ENCODE peak calls at places on chromosomes 13 and 19, in five cellular contexts. M is tibial nerve, G is adrenal gland, V is lower leg skin, N is IMR-90. B is an unnamed sample.

GRCh38 chr13:99863789-99864626 is 107.6 kb downstream of the ZIC5 start:
- DNase-seq in N (no peak), M (no peak), V (no peak), G (no peak), B (no peak)

GRCh38 chr19:2422951-2423880 is 4.2 kb downstream of the TIMM13 start:
- DNase-seq in N (no peak), G (peak; percentile 80), V (no peak), M (no peak), B (no peak)

GRCh38 chr13:28636677-28637317 is 22.1 kb upstream of the POMP start:
- DNase-seq in N (peak; percentile 89), G (peak; percentile 80), M (no peak), V (peak; percentile 31), B (peak; percentile 82)

GRCh38 chr19:18281082-18282020 is at the start of gene JUND:
- DNase-seq in N (peak; percentile 98), G (peak; percentile 99), M (peak; percentile 98), V (peak; percentile 96), B (peak; percentile 97)

GRCh38 chr19:2250765-2251576 is 1.8 kb downstream of the AMH start:
- DNase-seq in N (no peak), V (no peak), M (no peak), G (no peak), B (no peak)

GRCh38 chr13:50085063-50085462 is 69.8 kb downstream of the KCNRG start:
- DNase-seq in M (no peak), V (no peak), G (no peak), N (peak; percentile 47), B (peak; percentile 69)

GRCh38 chr19:46385636-46386035 is 27.7 kb downstream of the CCDC8 start:
- DNase-seq in V (no peak), M (no peak), G (no peak), N (no peak), B (peak; percentile 48)

GRCh38 chr13:111267205-111267604 is 53.2 kb upstream of the TEX29 start:
- DNase-seq in V (no peak), G (no peak), M (no peak), N (no peak), B (no peak)

GRCh38 chr13:99191900-99192399 is 8.7 kb upstream of the UBAC2 start:
- DNase-seq in V (peak; percentile 66), G (no peak), M (no peak), N (peak; percentile 74), B (no peak)

GRCh38 chr13:97122381-97122996 is 99.6 kb upstream of the MBNL2 start:
- DNase-seq in G (no peak), V (no peak), M (no peak), N (peak; percentile 73), B (no peak)

GRCh38 chr13:100280681-100281080 is 191.8 kb downstream of the PCCA start:
- DNase-seq in V (no peak), N (peak; percentile 14), G (no peak), M (no peak), B (no peak)

GRCh38 chr13:67841071-67841470 is 610.9 kb upstream of the PCDH9 start:
- DNase-seq in N (no peak), M (no peak), G (no peak), V (no peak), B (peak; percentile 23)

GRCh38 chr19:2627319-2627829 is 75.1 kb downstream of the GNG7 start:
- DNase-seq in V (peak; percentile 93), G (peak; percentile 96), N (peak; percentile 99), M (peak; percentile 41), B (peak; percentile 68)

GRCh38 chr19:19334063-19334988 is 13.7 kb downstream of the MAU2 start:
- DNase-seq in N (no peak), M (no peak), V (no peak), G (no peak), B (no peak)

GRCh38 chr19:18278521-18279265 is 2.7 kb downstream of the JUND start:
- DNase-seq in G (no peak), N (no peak), V (no peak), M (no peak), B (peak; percentile 45)

GRCh38 chr19:10961763-10962536 is 1.1 kb downstream of the SMARCA4 start:
- DNase-seq in V (no peak), N (peak; percentile 12), M (no peak), G (no peak), B (peak; percentile 46)

GRCh38 chr19:10961073-10961762 is 388 bp downstream of the SMARCA4 start:
- DNase-seq in G (peak; percentile 66), N (no peak), M (peak; percentile 26), V (no peak), B (peak; percentile 60)

GRCh38 chr19:10963865-10964264 is 3.0 kb downstream of the SMARCA4 start:
- DNase-seq in V (no peak), N (no peak), M (no peak), G (no peak), B (no peak)

GRCh38 chr19:10962863-10963262 is 2.0 kb downstream of the SMARCA4 start:
- DNase-seq in V (no peak), N (no peak), M (no peak), G (no peak), B (no peak)

GRCh38 chr19:10960314-10961072 is at the start of gene SMARCA4:
- DNase-seq in V (peak; percentile 94), N (peak; percentile 96), M (peak; percentile 92), G (peak; percentile 98), B (peak; percentile 95)
- TF ChIP-seq POLR2A in V (peak; percentile 70), N (peak; percentile 89), M (peak; percentile 78), G (peak; percentile 98), B (peak; percentile 95)

GRCh38 chr19:5996102-5996501 is 18.2 kb upstream of the RANBP3 start:
- DNase-seq in G (no peak), V (no peak), M (no peak), N (no peak), B (no peak)

GRCh38 chr19:5999693-6000092 is 21.8 kb upstream of the RANBP3 start:
- DNase-seq in N (no peak), G (no peak), V (no peak), M (no peak), B (no peak)

GRCh38 chr19:5995606-5996005 is 17.7 kb upstream of the RANBP3 start:
- DNase-seq in V (no peak), G (no peak), M (no peak), N (no peak), B (no peak)

GRCh38 chr19:5996598-5997320 is 18.8 kb upstream of the RANBP3 start:
- DNase-seq in G (no peak), V (no peak), M (no peak), N (no peak), B (no peak)

DNA sequence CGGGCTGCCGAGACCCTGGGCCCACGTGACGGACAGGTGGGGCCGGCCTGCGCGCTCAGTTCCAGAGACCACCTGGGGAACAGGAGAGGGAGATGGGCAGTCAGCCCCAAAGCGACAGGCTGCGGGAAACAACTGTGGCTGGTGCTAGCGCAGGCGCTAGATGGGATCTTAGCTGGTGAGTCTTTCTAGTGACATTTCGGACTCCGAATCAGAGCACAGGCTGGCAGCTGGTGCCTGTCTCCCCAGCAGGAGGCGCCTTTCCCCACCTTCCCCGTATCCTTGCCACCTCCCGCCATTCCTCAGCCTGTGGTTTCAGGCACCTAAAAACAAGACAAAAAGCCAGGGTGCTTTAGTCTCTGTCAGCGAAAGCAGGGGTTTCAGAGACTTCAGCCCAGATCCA is 19.4 kb upstream of the RANBP3 start:
- DNase-seq in G (no peak), V (no peak), M (no peak), N (no peak), B (no peak)
- TF ChIP-seq CTCF in G (no peak), V (no peak), M (no peak), N (no peak), B (no peak)

GRCh38 chr19:11763611-11764010 is 3.2 kb upstream of the ZNF441 start:
- DNase-seq in N (no peak), V (no peak), M (no peak), G (no peak), B (no peak)

GRCh38 chr19:11767633-11768133 is 883 bp downstream of the ZNF441 start:
- DNase-seq in V (peak; percentile 18), N (peak; percentile 37), M (no peak), G (peak; percentile 68), B (peak; percentile 53)

GRCh38 chr19:11769995-11770394 is 3.2 kb downstream of the ZNF441 start:
- DNase-seq in V (no peak), G (no peak), M (no peak), N (no peak), B (peak; percentile 30)

GRCh38 chr19:11763117-11763516 is 3.7 kb upstream of the ZNF441 start:
- DNase-seq in V (no peak), N (no peak), M (no peak), G (no peak), B (no peak)

DNA sequence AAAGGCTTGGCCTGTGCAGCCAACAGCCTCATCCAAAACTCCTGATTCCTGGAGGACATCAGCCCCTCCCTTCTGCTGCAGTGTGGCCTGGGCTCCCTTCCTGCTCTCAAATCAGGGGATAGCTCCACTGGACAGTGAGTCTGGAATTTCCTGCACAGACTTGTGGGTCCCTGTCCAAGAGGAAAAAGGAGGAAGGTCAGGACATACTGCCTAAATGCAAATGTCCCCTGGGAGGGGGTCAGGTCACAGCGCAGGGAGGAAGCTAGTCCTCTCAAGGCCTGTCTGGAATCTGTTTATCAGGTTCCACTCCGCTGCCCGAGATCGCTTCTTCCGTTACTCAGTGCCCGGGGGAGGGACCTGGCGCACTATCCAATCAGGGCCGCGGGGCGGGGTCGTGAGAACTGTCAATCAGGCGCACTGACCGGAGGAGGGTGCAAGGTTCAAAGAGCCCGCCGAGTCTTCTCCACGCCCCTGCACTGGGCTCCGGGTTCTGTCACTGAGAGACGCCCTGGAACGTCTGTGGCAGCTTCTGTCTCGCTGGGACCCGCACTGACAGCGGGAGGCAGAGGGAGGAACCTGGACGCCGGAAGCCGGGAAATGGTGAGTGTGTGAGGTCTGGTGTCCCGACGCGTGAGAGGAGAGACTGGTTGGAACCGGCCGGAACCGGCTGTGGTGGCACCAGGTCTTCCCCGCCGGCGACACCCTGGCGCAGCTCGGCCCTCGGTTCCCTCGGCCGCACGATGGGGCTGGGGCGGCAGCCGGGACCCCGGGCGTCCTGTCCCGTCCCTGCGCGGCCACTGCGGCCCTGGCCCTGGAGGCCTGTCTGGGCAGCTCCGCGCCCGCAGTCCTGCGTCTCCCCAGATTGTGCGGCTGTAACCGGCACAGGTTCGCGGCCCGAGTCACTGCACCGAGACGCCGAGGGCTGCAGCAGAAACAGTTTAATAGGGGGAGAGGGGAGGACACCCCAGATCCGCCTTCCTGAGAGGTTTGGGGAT is at the start of gene ZNF441:
- DNase-seq in V (peak; percentile 98), M (peak; percentile 99), G (peak; percentile 99), N (peak; percentile 89), B (peak; percentile 96)
- TF ChIP-seq POLR2A in V (no peak), M (peak; percentile 38), G (peak; percentile 90), N (peak; percentile 53), B (peak; percentile 66)

DNA sequence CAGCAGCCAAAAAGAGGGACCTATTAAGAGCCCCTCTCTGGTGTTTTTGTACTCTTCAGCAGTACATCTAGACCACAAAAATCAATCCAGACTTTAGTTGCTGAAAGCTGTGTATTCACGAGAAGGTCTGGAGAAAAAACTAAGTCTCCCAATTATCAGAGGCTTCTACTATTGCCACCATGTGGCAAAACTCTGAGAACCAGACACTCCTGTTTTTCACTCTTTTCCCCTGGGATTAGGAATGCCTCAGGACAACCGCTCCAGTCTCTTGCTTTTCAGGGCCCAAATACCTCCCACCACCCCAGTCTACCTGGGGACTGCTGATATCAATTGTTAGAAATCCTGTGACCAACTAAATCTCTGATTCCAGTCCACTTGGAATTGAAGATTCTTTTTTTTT is 30.1 kb upstream of the OBI1 start:
- DNase-seq in V (no peak), G (no peak), N (no peak), M (no peak), B (no peak)
- TF ChIP-seq CTCF in V (no peak), G (no peak), N (no peak), M (no peak), B (no peak)